ENCODE peak calls at places on chromosomes 12 and 14, in six cellular contexts. U is ascending aorta, Z is neural progenitor cell, M is SK-N-SH, Q is A549, V is brain microvascular endothelial cell. E is an unnamed sample.

GRCh38 chr14:20607617-20608016 is 16.4 kb upstream of the RNASE12 start:
- DNase-seq in V (no peak), U (no peak), M (no peak), Z (no peak), Q (no peak), E (no peak)

GRCh38 chr14:61489932-61490331 is 168.6 kb downstream of the PRKCH start:
- DNase-seq in Q (no peak), V (no peak), Z (no peak), M (no peak), U (peak; percentile 46), E (no peak)

GRCh38 chr14:59020382-59020781 is 168.1 kb upstream of the DAAM1 start:
- DNase-seq in U (no peak), V (peak; percentile 62), Z (peak; percentile 27), M (peak; percentile 8), Q (no peak), E (no peak)

GRCh38 chr14:36767603-36768281 is 106.1 kb downstream of the PAX9 start:
- DNase-seq in M (no peak), V (no peak), Q (no peak), U (no peak), Z (no peak), E (no peak)

GRCh38 chr14:102280376-102280962 is 24.5 kb downstream of the MOK start:
- DNase-seq in Q (peak; percentile 68), M (no peak), Z (no peak), U (no peak), V (peak; percentile 98), E (no peak)

GRCh38 chr14:32564591-32564990 is 235.5 kb downstream of the AKAP6 start:
- DNase-seq in Q (no peak), Z (no peak), M (no peak), V (no peak), U (no peak), E (peak; percentile 9)

GRCh38 chr14:76909266-76909665 is 83.1 kb downstream of the LRRC74A start:
- DNase-seq in Z (no peak), M (no peak), V (no peak), Q (no peak), U (no peak), E (no peak)

GRCh38 chr14:24928501-24928900 is 121.4 kb downstream of the STXBP6 start:
- DNase-seq in Z (no peak), V (no peak), U (no peak), Q (no peak), M (no peak), E (no peak)

GRCh38 chr14:77914073-77914721 is 114.3 kb downstream of the ADCK1 start:
- DNase-seq in M (no peak), U (no peak), Q (no peak), V (no peak), Z (no peak), E (no peak)

GRCh38 chr12:15962760-15963159 is 51.6 kb downstream of the DERA start:
- DNase-seq in Q (no peak), M (no peak), U (no peak), Z (no peak), V (no peak), E (no peak)

GRCh38 chr14:83825836-83826235 is 1704.1 kb upstream of the FLRT2 start:
- DNase-seq in Z (no peak), V (no peak), Q (no peak), U (no peak), M (no peak), E (no peak)

GRCh38 chr12:45122776-45123380 is 72.0 kb upstream of the DBX2 start:
- DNase-seq in U (no peak), M (peak; percentile 41), Z (peak; percentile 52), Q (no peak), V (no peak), E (no peak)

GRCh38 chr14:29215853-29216252 is 449.3 kb downstream of the FOXG1 start:
- DNase-seq in M (no peak), Z (no peak), U (no peak), V (no peak), Q (no peak), E (no peak)

GRCh38 chr12:6392499-6392898 is 8.5 kb downstream of the LTBR start:
- DNase-seq in Z (no peak), M (no peak), V (no peak), U (no peak), Q (no peak), E (no peak)
- H3K4me3 ChIP-seq in Z (no peak overlapping the region), M (no peak overlapping the region), V (no peak overlapping the region), U (no peak overlapping the region), Q (no peak overlapping the region), E (no peak overlapping the region)

DNA sequence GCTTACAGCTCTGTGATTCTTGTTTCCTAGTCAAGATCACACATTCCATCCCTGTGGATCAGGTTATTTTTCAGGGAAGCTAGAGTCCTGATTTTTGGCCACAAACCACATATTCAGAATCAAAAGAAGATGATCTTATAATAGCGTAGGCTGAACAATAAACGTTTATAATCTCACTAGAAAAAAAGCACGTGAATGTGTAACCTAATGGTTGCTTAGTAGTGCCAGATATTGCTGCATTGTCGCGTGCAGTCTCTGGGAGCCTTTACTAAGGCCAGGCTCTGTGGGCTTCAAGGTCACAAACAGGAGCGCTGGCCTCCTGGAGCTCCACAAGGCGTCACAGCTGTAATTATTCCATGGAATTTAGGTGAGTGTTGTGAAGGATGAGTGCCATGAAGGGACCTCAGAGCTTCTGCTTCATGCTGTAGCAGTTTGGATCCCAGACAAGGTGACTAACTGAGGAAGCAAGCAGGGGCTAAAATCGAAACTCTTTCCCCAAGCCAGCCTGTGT is 17.4 kb downstream of the CDKN1B start:
- DNase-seq in M (no peak), V (no peak), U (no peak), Z (no peak), Q (no peak), E (no peak)
- H3K27ac ChIP-seq in M (peak overlapping the region; percentile 43), V (peak overlapping the region; percentile 39), U (peak overlapping the region; percentile 64), Z (no peak overlapping the region), Q (no peak overlapping the region), E (peak overlapping the region; percentile 56)

GRCh38 chr14:101151930-101152310 is 248.4 kb upstream of the RTL1 start:
- DNase-seq in Q (no peak), U (no peak), M (no peak), V (no peak), Z (no peak), E (no peak)
- H3K4me3 ChIP-seq in Q (no peak overlapping the region), U (no peak overlapping the region), M (no peak overlapping the region), V (no peak overlapping the region), Z (no peak overlapping the region), E (no peak overlapping the region)

DNA sequence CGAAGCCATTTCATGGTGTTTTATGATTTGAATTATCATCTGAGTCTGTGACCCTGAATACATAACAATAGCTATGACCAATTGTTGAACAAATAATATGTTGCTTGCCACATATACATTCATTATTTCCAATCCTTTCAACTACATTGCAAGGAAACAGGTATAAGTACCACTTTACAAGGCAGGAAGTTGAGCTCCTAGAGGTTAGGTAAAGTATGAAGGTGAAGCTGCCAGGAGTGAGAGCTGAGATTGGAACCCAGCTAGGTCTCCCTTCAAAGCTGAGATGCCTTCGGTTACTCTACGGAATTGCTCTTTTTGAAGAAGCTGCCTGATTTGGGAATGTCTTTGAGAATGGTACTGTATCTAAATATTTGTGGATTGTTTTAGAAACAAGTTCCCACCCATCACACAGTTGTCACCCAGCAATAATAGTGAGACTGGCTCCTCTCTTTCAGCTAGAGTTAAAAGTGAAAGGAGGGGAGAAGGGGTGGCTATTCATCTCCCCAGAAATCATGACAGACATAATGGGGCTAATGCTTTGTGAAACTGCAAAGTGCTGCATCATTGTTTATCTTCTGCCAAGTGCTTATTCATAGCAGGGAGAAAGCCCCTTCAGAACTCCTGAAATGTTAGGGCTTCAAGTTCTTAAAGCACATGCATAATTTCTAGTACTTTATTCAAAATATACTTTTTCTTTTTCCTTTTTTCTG is 75.9 kb upstream of the AMIGO2 start:
- DNase-seq in Q (no peak), U (no peak), V (peak; percentile 43), M (no peak), Z (no peak), E (no peak)
- H3K27ac ChIP-seq in Q (peak overlapping the region; percentile 78), U (peak overlapping the region; percentile 54), V (peak overlapping the region; percentile 72), M (no peak overlapping the region), Z (no peak overlapping the region), E (no peak overlapping the region)

DNA sequence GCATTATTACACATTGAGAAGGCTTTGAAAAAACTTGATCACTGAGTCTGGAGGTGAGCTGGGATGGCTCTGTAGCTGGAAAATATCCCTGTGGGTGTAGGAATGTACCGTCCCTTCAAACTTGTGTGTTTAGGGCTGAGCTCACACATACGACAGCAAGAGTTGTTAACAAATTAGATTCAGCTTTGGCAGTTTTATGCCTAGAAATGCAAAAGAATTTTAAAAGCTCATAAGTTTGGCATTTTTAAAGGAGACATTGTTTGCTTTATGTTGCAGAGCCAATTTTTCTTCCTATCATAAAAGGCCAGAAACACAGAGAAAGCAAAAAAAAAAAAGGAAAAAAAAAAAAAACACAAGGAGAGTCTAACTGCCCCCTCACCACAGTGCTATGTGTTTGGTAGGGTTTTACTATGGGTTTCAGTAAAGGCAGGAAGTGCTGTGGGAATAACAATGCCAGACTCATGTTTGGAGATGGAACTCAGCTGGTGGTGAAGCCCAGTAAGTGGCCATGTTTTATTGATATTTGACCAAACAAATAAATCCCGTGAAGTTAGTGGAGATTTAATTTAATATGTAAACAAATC is 78.4 kb downstream of the DAD1 start:
- DNase-seq in Q (no peak), Z (no peak), M (no peak), V (peak; percentile 4), U (no peak), E (no peak)
- H3K4me3 ChIP-seq in Q (no peak overlapping the region), Z (no peak overlapping the region), M (no peak overlapping the region), V (no peak overlapping the region), U (no peak overlapping the region), E (no peak overlapping the region)

GRCh38 chr14:35146711-35147149 is 24.4 kb downstream of the PRORP start:
- DNase-seq in Q (no peak), M (no peak), U (no peak), Z (no peak), V (no peak), E (no peak)
- H3K27ac ChIP-seq in Q (no peak overlapping the region), M (no peak overlapping the region), U (no peak overlapping the region), Z (no peak overlapping the region), V (no peak overlapping the region), E (no peak overlapping the region)

GRCh38 chr12:1628671-1629337 is at the start of gene WNT5B:
- DNase-seq in U (no peak), Z (peak; percentile 42), V (no peak), M (peak; percentile 76), Q (no peak), E (no peak)
- H3K4me3 ChIP-seq in U (peak within 1 kb of the TSS; percentile 63), Z (peak within 1 kb of the TSS; percentile 63), V (peak within 1 kb of the TSS; percentile 48), M (no peak within 1 kb of the TSS), Q (peak within 1 kb of the TSS; percentile 56), E (peak within 1 kb of the TSS; percentile 41)